ENCODE peak calls at places on chromosome 15, in five cellular contexts. B, P, S, Q and C are unnamed samples.

GRCh38 chr15:68885070-68885469 is 45.3 kb upstream of the SPESP1 start:
- DNase-seq in B (peak), P (no peak), S (no peak), Q (no peak), C (no peak)

GRCh38 chr15:91043190-91043874 is 20.9 kb upstream of the VPS33B start:
- DNase-seq in B (no peak), P (no peak), S (no peak), Q (no peak), C (no peak)

GRCh38 chr15:45276851-45277250 is 24.8 kb downstream of the SLC28A2 start:
- DNase-seq in B (peak), P (peak), S (no peak), Q (no peak), C (no peak)

GRCh38 chr15:67253517-67254237 is 784 bp downstream of the AAGAB start:
- DNase-seq in B (peak), P (no peak), S (no peak), Q (no peak), C (no peak)

GRCh38 chr15:69535101-69535638 is 82.6 kb downstream of the RPLP1 start:
- DNase-seq in B (no peak), P (no peak), S (no peak), Q (no peak), C (no peak)

GRCh38 chr15:38050529-38050928 is 116.1 kb downstream of the TMCO5A start:
- DNase-seq in B (no peak), P (peak), S (no peak), Q (no peak), C (no peak)

GRCh38 chr15:83206971-83207621 is 527 bp downstream of the HDGFL3 start:
- DNase-seq in B (peak), P (no peak), S (peak), Q (no peak), C (no peak)

GRCh38 chr15:37586976-37587375 is 347.5 kb upstream of the TMCO5A start:
- DNase-seq in B (peak), P (no peak), S (no peak), Q (no peak), C (no peak)

GRCh38 chr15:35595656-35596055 is 49.7 kb upstream of the DPH6 start:
- DNase-seq in B (no peak), P (no peak), S (no peak), Q (no peak), C (no peak)

GRCh38 chr15:70154440-70155347 is 57.0 kb upstream of the TLE3 start:
- DNase-seq in B (no peak), P (no peak), S (no peak), Q (no peak), C (no peak)

GRCh38 chr15:51803961-51804360 is 25.5 kb upstream of the TMOD3 start:
- DNase-seq in B (no peak), P (no peak), S (no peak), Q (no peak), C (no peak)

GRCh38 chr15:95712785-95713184 is 617.7 kb upstream of the NR2F2 start:
- DNase-seq in B (no peak), P (no peak), S (no peak), Q (no peak), C (no peak)

GRCh38 chr15:59349715-59350420 is 22.8 kb downstream of the MYO1E start:
- DNase-seq in B (no peak), P (peak), S (no peak), Q (no peak), C (no peak)

GRCh38 chr15:33310481-33311311 is at the start of gene RYR3:
- DNase-seq in B (peak), P (no peak), S (no peak), Q (no peak), C (no peak)

GRCh38 chr15:71386005-71386404 is 270.7 kb downstream of the THSD4 start:
- DNase-seq in B (no peak), P (no peak), S (no peak), Q (no peak), C (no peak)

GRCh38 chr15:71385026-71385425 is 269.8 kb downstream of the THSD4 start:
- DNase-seq in B (no peak), P (no peak), S (no peak), Q (no peak), C (no peak)

GRCh38 chr15:71384501-71384900 is 269.2 kb downstream of the THSD4 start:
- DNase-seq in B (no peak), P (no peak), S (no peak), Q (no peak), C (no peak)

GRCh38 chr15:71386448-71387236 is 271.4 kb downstream of the THSD4 start:
- DNase-seq in B (peak), P (no peak), S (no peak), Q (no peak), C (no peak)

DNA sequence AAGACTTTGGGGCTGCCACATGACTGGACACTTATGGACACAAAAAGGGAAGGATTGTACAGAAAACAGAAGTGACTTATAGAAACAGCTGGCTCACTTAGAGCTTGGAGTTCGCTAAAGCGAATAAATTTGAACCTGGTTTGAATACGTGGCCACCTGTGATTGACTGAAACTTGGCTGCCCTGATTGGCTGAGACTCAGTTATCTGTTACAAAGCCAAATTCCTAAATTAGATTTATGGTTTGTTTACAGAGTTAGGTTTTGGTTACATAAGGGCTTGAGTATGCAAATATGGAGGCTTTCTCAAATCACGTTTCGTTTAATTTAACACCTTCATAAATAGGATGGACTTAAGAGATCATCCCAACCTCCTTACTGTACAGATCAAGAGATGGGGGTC is 270.2 kb downstream of the THSD4 start:
- DNase-seq in B (no peak), P (no peak), S (no peak), Q (no peak), C (no peak)
- H3K27ac ChIP-seq in B (no peak), P (no peak), S (peak), Q (no peak), C (no peak)

DNA sequence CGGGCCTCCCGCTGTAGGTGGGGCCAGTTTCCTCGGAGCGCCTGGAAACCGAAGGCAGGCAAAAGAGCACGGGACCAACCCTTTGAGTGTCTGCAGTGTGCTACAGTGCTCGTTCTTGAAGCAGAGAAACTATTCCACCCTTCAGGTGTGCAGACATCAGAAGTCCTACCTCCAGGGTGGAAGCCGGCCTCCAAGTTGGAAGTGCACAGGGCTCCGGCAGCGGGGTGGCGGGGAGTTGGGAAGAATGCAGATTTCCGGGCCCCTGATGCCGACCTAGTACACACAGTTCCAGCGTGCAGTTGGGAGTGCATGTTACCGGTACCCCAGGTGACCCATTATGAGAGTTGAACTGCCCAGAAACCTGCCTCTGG is 3.0 kb downstream of the KLF13 start:
- DNase-seq in B (no peak), P (no peak), S (no peak), Q (no peak), C (no peak)
- H3K27ac ChIP-seq in B (no peak), P (peak), S (peak), Q (peak), C (peak)

DNA sequence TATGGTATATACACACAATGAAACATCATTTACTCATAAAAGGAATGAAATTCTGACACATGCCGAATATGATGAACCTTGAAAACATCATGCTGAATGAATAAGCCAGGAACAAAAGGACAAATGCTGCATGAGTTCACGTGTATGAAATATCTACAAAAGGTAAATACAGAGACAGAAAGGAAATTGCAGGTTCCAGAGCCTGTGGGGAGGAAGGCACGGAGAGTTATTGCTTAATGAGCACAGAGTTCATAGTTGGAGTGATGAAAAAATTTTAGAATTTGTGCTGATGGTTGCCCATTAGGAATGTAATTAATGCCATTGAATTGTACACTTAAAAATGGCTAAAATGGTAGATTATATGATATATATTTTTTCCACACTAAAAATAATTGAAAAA is 49.5 kb downstream of the OCA2 start:
- DNase-seq in B (no peak), P (no peak), S (no peak), Q (no peak), C (no peak)
- H3K27ac ChIP-seq in B (no peak), P (no peak), S (no peak), Q (no peak), C (no peak)

DNA sequence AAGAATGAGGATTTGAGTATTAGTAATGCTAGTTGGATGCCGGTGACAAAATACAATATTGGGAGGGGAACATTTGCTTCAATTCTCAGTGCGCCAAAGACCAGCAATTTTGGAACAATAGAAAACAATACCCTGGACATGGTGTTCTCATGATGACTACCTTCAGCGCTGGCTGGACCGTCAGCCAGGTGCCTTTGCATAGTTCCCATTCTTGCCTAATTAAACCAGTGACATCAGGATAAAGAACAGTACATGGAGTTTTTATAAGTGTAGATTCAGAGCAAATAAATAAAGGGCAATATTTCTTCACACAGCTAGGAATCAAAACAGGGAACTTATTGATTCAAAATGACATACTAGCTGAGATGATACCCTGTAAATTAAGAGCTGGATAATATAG is 404.8 kb upstream of the RORA start:
- DNase-seq in B (no peak), P (no peak), S (no peak), Q (no peak), C (no peak)
- H3K27ac ChIP-seq in B (no peak), P (no peak), S (no peak), Q (no peak), C (no peak)

GRCh38 chr15:97317163-97317562 is 643.3 kb upstream of the ARRDC4 start:
- DNase-seq in B (no peak), P (no peak), S (no peak), Q (no peak), C (no peak)

GRCh38 chr15:97319316-97319715 is 641.2 kb upstream of the ARRDC4 start:
- DNase-seq in B (no peak), P (no peak), S (no peak), Q (no peak), C (no peak)

GRCh38 chr15:97316362-97316761 is 644.1 kb upstream of the ARRDC4 start:
- DNase-seq in B (peak), P (no peak), S (no peak), Q (no peak), C (no peak)
- H3K27ac ChIP-seq in B (no peak), P (no peak), S (no peak), Q (no peak), C (no peak)